ENCODE peak calls at places on chromosomes 12 and 14, in five cellular contexts. C, X, I, V and K are unnamed samples.

GRCh38 chr14:50139192-50139591 is 22.8 kb upstream of the VCPKMT start:
- DNase-seq in X (no peak), C (no peak), V (no peak), I (no peak), K (no peak)

GRCh38 chr14:30194769-30195168 is 267.1 kb upstream of the PRKD1 start:
- DNase-seq in X (peak), C (no peak), I (no peak), V (peak), K (peak)

GRCh38 chr14:48690349-48690748 is 895.8 kb downstream of the RPS29 start:
- DNase-seq in C (no peak), X (no peak), I (no peak), V (no peak), K (no peak)

GRCh38 chr12:62692884-62693283 is 226.3 kb downstream of the MON2 start:
- DNase-seq in I (no peak), X (no peak), C (no peak), V (no peak), K (no peak)

GRCh38 chr14:33962016-33962415 is 11.1 kb upstream of the EGLN3 start:
- DNase-seq in V (no peak), I (no peak), X (no peak), C (no peak), K (no peak)

GRCh38 chr14:91063119-91063518 is 2.7 kb upstream of the RPS6KA5 start:
- DNase-seq in I (no peak), C (no peak), V (no peak), X (no peak), K (no peak)

GRCh38 chr12:123571343-123571813 is 13.0 kb upstream of the TMED2 start:
- DNase-seq in V (peak), C (no peak), I (no peak), X (peak), K (peak)

GRCh38 chr12:62270384-62270783 is 10.2 kb downstream of the USP15 start:
- DNase-seq in V (no peak), C (no peak), X (no peak), I (no peak), K (no peak)

GRCh38 chr12:48187916-48188695 is 4.7 kb downstream of the CCDC184 start:
- DNase-seq in C (no peak), I (no peak), V (no peak), X (no peak), K (no peak)

GRCh38 chr14:21072781-21073339 is 2.8 kb downstream of the ARHGEF40 start:
- DNase-seq in C (no peak), I (no peak), V (no peak), X (no peak), K (no peak)

GRCh38 chr14:72906316-72906715 is 12.4 kb upstream of the DPF3 start:
- DNase-seq in X (no peak), I (no peak), V (peak), C (no peak), K (peak)

GRCh38 chr12:95262808-95263207 is 45.2 kb downstream of the VEZT start:
- DNase-seq in C (no peak), I (no peak), X (no peak), V (no peak), K (no peak)

GRCh38 chr12:65895759-65896656 is 71.7 kb downstream of the HMGA2 start:
- DNase-seq in X (no peak), V (no peak), I (no peak), C (no peak), K (no peak)